ENCODE peak calls at places on chromosomes 1 and 21, in seven cellular contexts. One of them, this sample, is unnamed.

GRCh38 chr1:232872738-232873137 is 67.5 kb downstream of the MAP10 start:
- DNase-seq in GM23248: no peak
- DNase-seq in SK-N-SH: peak; percentile 73
- DNase-seq in neural progenitor cell: no peak
- DNase-seq in OCI-LY7: no peak
- DNase-seq in HCT116: no peak
- DNase-seq in MM.1S: no peak
- DNase-seq in this sample: no peak

GRCh38 chr21:43782741-43783700 is 6.4 kb upstream of the RRP1 start:
- DNase-seq in OCI-LY7: no peak
- DNase-seq in MM.1S: peak; percentile 96
- DNase-seq in GM23248: no peak
- DNase-seq in HCT116: peak; percentile 19
- DNase-seq in neural progenitor cell: no peak
- DNase-seq in SK-N-SH: no peak
- DNase-seq in this sample: no peak

GRCh38 chr21:21247441-21247840 is 249.2 kb downstream of the NCAM2 start:
- DNase-seq in OCI-LY7: no peak
- DNase-seq in MM.1S: no peak
- DNase-seq in HCT116: no peak
- DNase-seq in SK-N-SH: no peak
- DNase-seq in GM23248: no peak
- DNase-seq in neural progenitor cell: no peak
- DNase-seq in this sample: no peak

GRCh38 chr1:200751717-200752116 is 13.0 kb downstream of the CAMSAP2 start:
- DNase-seq in neural progenitor cell: no peak
- DNase-seq in OCI-LY7: no peak
- DNase-seq in SK-N-SH: no peak
- DNase-seq in MM.1S: no peak
- DNase-seq in GM23248: no peak
- DNase-seq in HCT116: no peak
- DNase-seq in this sample: no peak

GRCh38 chr1:206987873-206988272 is 17.6 kb upstream of the FCAMR start:
- DNase-seq in HCT116: no peak
- DNase-seq in GM23248: no peak
- DNase-seq in MM.1S: no peak
- DNase-seq in OCI-LY7: no peak
- DNase-seq in SK-N-SH: no peak
- DNase-seq in neural progenitor cell: no peak
- DNase-seq in this sample: no peak

GRCh38 chr1:170700842-170701305 is 36.9 kb downstream of the PRRX1 start:
- DNase-seq in MM.1S: no peak
- DNase-seq in SK-N-SH: no peak
- DNase-seq in OCI-LY7: no peak
- DNase-seq in neural progenitor cell: no peak
- DNase-seq in GM23248: peak; percentile 66
- DNase-seq in HCT116: no peak
- DNase-seq in this sample: no peak

GRCh38 chr1:239814306-239814881 is 277.3 kb upstream of the FMN2 start:
- DNase-seq in HCT116: no peak
- DNase-seq in OCI-LY7: no peak
- DNase-seq in GM23248: peak; percentile 86
- DNase-seq in neural progenitor cell: no peak
- DNase-seq in MM.1S: peak; percentile 36
- DNase-seq in SK-N-SH: peak; percentile 59
- DNase-seq in this sample: peak; percentile 78

GRCh38 chr1:8660455-8660854 is 157.0 kb downstream of the RERE start:
- DNase-seq in SK-N-SH: peak; percentile 17
- DNase-seq in GM23248: peak; percentile 96
- DNase-seq in HCT116: no peak
- DNase-seq in OCI-LY7: peak; percentile 29
- DNase-seq in neural progenitor cell: no peak
- DNase-seq in MM.1S: no peak
- DNase-seq in this sample: no peak

GRCh38 chr1:117284408-117285215 is 73.9 kb upstream of the VTCN1 start:
- DNase-seq in HCT116: peak; percentile 57
- DNase-seq in SK-N-SH: peak; percentile 62
- DNase-seq in OCI-LY7: peak; percentile 20
- DNase-seq in MM.1S: peak; percentile 27
- DNase-seq in GM23248: peak; percentile 71
- DNase-seq in neural progenitor cell: peak; percentile 75
- DNase-seq in this sample: peak; percentile 82

GRCh38 chr1:8294170-8294697 is 23.7 kb upstream of the SLC45A1 start:
- DNase-seq in GM23248: no peak
- DNase-seq in SK-N-SH: no peak
- DNase-seq in OCI-LY7: no peak
- DNase-seq in MM.1S: no peak
- DNase-seq in neural progenitor cell: no peak
- DNase-seq in HCT116: no peak
- DNase-seq in this sample: no peak

GRCh38 chr21:44520326-44521300 is 19.4 kb downstream of the KRTAP10-1 start:
- DNase-seq in GM23248: no peak
- DNase-seq in HCT116: no peak
- DNase-seq in OCI-LY7: no peak
- DNase-seq in MM.1S: no peak
- DNase-seq in SK-N-SH: no peak
- DNase-seq in neural progenitor cell: no peak
- DNase-seq in this sample: no peak

GRCh38 chr21:32463367-32463766 is 50.9 kb downstream of the EVA1C start:
- DNase-seq in neural progenitor cell: no peak
- DNase-seq in OCI-LY7: no peak
- DNase-seq in GM23248: no peak
- DNase-seq in SK-N-SH: no peak
- DNase-seq in HCT116: peak; percentile 69
- DNase-seq in MM.1S: no peak
- DNase-seq in this sample: no peak

GRCh38 chr1:160209656-160210046 is 4.5 kb downstream of the PEA15 start:
- DNase-seq in OCI-LY7: no peak
- DNase-seq in neural progenitor cell: peak; percentile 73
- DNase-seq in SK-N-SH: peak; percentile 76
- DNase-seq in MM.1S: no peak
- DNase-seq in HCT116: no peak
- DNase-seq in GM23248: peak; percentile 50
- DNase-seq in this sample: peak; percentile 50

GRCh38 chr1:169113613-169114119 is 7.2 kb downstream of the ATP1B1 start:
- DNase-seq in OCI-LY7: peak; percentile 70
- DNase-seq in MM.1S: no peak
- DNase-seq in SK-N-SH: no peak
- DNase-seq in GM23248: peak; percentile 90
- DNase-seq in HCT116: peak; percentile 91
- DNase-seq in neural progenitor cell: no peak
- DNase-seq in this sample: peak; percentile 65

GRCh38 chr1:25821630-25822091 is 1.9 kb downstream of the MTFR1L start:
- DNase-seq in HCT116: no peak
- DNase-seq in MM.1S: no peak
- DNase-seq in neural progenitor cell: no peak
- DNase-seq in GM23248: peak; percentile 70
- DNase-seq in SK-N-SH: no peak
- DNase-seq in OCI-LY7: no peak
- DNase-seq in this sample: no peak

GRCh38 chr1:218480137-218480536 is 135.0 kb downstream of the TGFB2 start:
- DNase-seq in neural progenitor cell: peak; percentile 27
- DNase-seq in OCI-LY7: no peak
- DNase-seq in MM.1S: no peak
- DNase-seq in HCT116: no peak
- DNase-seq in GM23248: peak; percentile 95
- DNase-seq in SK-N-SH: no peak
- DNase-seq in this sample: no peak

GRCh38 chr1:99146129-99146848 is 118.0 kb upstream of the PLPPR4 start:
- DNase-seq in HCT116: no peak
- DNase-seq in SK-N-SH: no peak
- DNase-seq in neural progenitor cell: no peak
- DNase-seq in OCI-LY7: no peak
- DNase-seq in MM.1S: no peak
- DNase-seq in GM23248: no peak
- DNase-seq in this sample: no peak

GRCh38 chr1:234369784-234370183 is 3.5 kb upstream of the COA6 start:
- DNase-seq in SK-N-SH: no peak
- DNase-seq in neural progenitor cell: no peak
- DNase-seq in OCI-LY7: no peak
- DNase-seq in MM.1S: no peak
- DNase-seq in HCT116: no peak
- DNase-seq in GM23248: peak; percentile 19
- DNase-seq in this sample: no peak

GRCh38 chr1:231612393-231613089 is 14.0 kb upstream of the DISC1 start:
- DNase-seq in HCT116: no peak
- DNase-seq in GM23248: no peak
- DNase-seq in SK-N-SH: no peak
- DNase-seq in OCI-LY7: peak; percentile 78
- DNase-seq in neural progenitor cell: no peak
- DNase-seq in MM.1S: peak; percentile 86
- DNase-seq in this sample: no peak

GRCh38 chr1:63817152-63817667 is 43.4 kb downstream of the ROR1 start:
- DNase-seq in SK-N-SH: peak; percentile 58
- DNase-seq in neural progenitor cell: no peak
- DNase-seq in OCI-LY7: no peak
- DNase-seq in GM23248: peak; percentile 8
- DNase-seq in HCT116: no peak
- DNase-seq in MM.1S: no peak
- DNase-seq in this sample: no peak

GRCh38 chr1:5297878-5298239 is 643.5 kb downstream of the AJAP1 start:
- DNase-seq in neural progenitor cell: no peak
- DNase-seq in OCI-LY7: no peak
- DNase-seq in HCT116: no peak
- DNase-seq in MM.1S: no peak
- DNase-seq in GM23248: no peak
- DNase-seq in SK-N-SH: no peak
- DNase-seq in this sample: no peak

GRCh38 chr1:94160811-94161210 is 39.9 kb upstream of the ABCA4 start:
- DNase-seq in HCT116: peak; percentile 43
- DNase-seq in GM23248: peak; percentile 90
- DNase-seq in neural progenitor cell: peak; percentile 51
- DNase-seq in OCI-LY7: no peak
- DNase-seq in SK-N-SH: no peak
- DNase-seq in MM.1S: no peak
- DNase-seq in this sample: peak; percentile 13

GRCh38 chr1:35577071-35577998 is 4.2 kb downstream of the TFAP2E start:
- DNase-seq in neural progenitor cell: peak; percentile 42
- DNase-seq in MM.1S: peak; percentile 36
- DNase-seq in SK-N-SH: no peak
- DNase-seq in HCT116: no peak
- DNase-seq in GM23248: peak; percentile 44
- DNase-seq in OCI-LY7: peak; percentile 87
- DNase-seq in this sample: peak; percentile 79

GRCh38 chr1:248366609-248367008 is 5.1 kb downstream of the OR2T4 start:
- DNase-seq in SK-N-SH: no peak
- DNase-seq in HCT116: no peak
- DNase-seq in GM23248: no peak
- DNase-seq in OCI-LY7: no peak
- DNase-seq in neural progenitor cell: no peak
- DNase-seq in MM.1S: peak; percentile 52
- DNase-seq in this sample: no peak

GRCh38 chr1:234841710-234842231 is 231.8 kb upstream of the IRF2BP2 start:
- DNase-seq in SK-N-SH: no peak
- DNase-seq in GM23248: peak; percentile 40
- DNase-seq in neural progenitor cell: no peak
- DNase-seq in HCT116: no peak
- DNase-seq in MM.1S: no peak
- DNase-seq in OCI-LY7: peak; percentile 54
- DNase-seq in this sample: no peak

DNA sequence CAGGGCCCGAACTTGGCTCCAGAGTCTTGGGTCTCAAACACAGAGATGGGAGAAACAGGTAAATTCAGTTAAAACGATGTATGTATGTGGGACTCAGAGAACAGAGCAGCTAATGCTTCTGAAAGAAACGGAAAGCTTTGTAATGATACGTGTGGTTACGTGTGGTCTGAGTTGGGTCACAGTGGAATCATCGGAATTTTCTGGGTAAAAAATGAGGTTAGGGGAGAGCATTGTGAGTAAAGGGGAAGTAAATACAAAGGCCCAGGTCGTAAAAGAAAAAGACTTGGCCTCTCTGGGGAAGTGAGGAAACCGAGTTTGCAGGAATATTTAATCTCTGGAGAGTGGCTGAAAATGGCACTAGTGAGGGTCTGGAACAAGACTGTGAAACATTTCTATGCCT is 8.3 kb downstream of the NHLH2 start:
- DNase-seq in neural progenitor cell: no peak
- DNase-seq in SK-N-SH: no peak
- DNase-seq in OCI-LY7: no peak
- DNase-seq in GM23248: no peak
- DNase-seq in MM.1S: no peak
- DNase-seq in HCT116: no peak
- DNase-seq in this sample: no peak
- TF ChIP-seq EZH2phosphoT487 in neural progenitor cell: no peak
- TF ChIP-seq EZH2phosphoT487 in SK-N-SH: no peak
- TF ChIP-seq EZH2phosphoT487 in OCI-LY7: no peak
- TF ChIP-seq EZH2phosphoT487 in GM23248: no peak
- TF ChIP-seq EZH2phosphoT487 in MM.1S: no peak
- TF ChIP-seq EZH2phosphoT487 in HCT116: no peak
- TF ChIP-seq EZH2phosphoT487 in this sample: no peak

GRCh38 chr1:226061793-226062557 is 541 bp upstream of the H3-3A start:
- DNase-seq in MM.1S: no peak
- DNase-seq in SK-N-SH: peak; percentile 95
- DNase-seq in HCT116: no peak
- DNase-seq in GM23248: peak; percentile 98
- DNase-seq in neural progenitor cell: peak; percentile 91
- DNase-seq in OCI-LY7: peak; percentile 60
- DNase-seq in this sample: peak; percentile 86
- TF ChIP-seq EZH2phosphoT487 in MM.1S: no peak
- TF ChIP-seq EZH2phosphoT487 in SK-N-SH: no peak
- TF ChIP-seq EZH2phosphoT487 in HCT116: no peak
- TF ChIP-seq EZH2phosphoT487 in GM23248: no peak
- TF ChIP-seq EZH2phosphoT487 in neural progenitor cell: no peak
- TF ChIP-seq EZH2phosphoT487 in OCI-LY7: no peak
- TF ChIP-seq EZH2phosphoT487 in this sample: no peak

GRCh38 chr21:37538971-37539590 is 172.5 kb downstream of the DYRK1A start:
- DNase-seq in HCT116: no peak
- DNase-seq in MM.1S: no peak
- DNase-seq in OCI-LY7: no peak
- DNase-seq in neural progenitor cell: no peak
- DNase-seq in SK-N-SH: no peak
- DNase-seq in GM23248: no peak
- DNase-seq in this sample: no peak
- TF ChIP-seq EZH2phosphoT487 in HCT116: no peak
- TF ChIP-seq EZH2phosphoT487 in MM.1S: no peak
- TF ChIP-seq EZH2phosphoT487 in OCI-LY7: no peak
- TF ChIP-seq EZH2phosphoT487 in neural progenitor cell: no peak
- TF ChIP-seq EZH2phosphoT487 in SK-N-SH: no peak
- TF ChIP-seq EZH2phosphoT487 in GM23248: no peak
- TF ChIP-seq EZH2phosphoT487 in this sample: no peak

DNA sequence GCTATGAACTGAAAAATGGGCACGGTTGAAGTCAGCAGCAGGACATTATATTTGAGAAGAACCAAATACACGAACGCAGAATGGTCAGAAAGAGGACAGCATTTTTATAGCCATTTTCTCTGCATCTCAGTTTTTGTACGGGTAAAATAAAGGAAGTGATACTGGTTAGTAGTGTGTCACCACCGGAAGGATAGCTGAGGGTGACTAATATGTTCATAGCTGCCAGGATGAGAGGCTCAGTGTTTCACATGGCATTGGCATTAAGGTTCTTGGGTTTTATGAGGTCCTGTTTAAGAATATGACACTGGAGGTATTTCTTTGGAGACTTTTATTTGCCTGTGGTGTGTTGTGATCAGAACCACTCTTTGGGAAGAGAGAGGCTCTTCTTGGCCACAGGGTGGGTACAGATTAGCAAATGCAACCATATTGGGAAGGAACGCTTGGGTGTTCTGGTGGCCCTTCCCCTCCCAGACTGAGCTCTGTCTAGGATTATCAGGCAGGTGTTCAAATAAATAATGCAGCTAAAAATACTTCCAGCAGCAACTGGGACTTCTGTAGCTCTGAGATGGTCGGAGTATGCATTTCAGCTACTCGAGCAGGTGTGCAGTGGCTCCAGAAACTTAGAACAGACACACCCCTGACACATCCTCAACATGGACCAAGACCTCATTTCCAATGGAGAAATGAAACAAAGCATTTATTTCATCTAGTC is 158.2 kb downstream of the PBX1 start:
- DNase-seq in MM.1S: peak; percentile 84
- DNase-seq in GM23248: peak; percentile 91
- DNase-seq in SK-N-SH: no peak
- DNase-seq in HCT116: no peak
- DNase-seq in OCI-LY7: peak; percentile 8
- DNase-seq in neural progenitor cell: no peak
- DNase-seq in this sample: no peak
- TF ChIP-seq EZH2phosphoT487 in MM.1S: no peak
- TF ChIP-seq EZH2phosphoT487 in GM23248: no peak
- TF ChIP-seq EZH2phosphoT487 in SK-N-SH: no peak
- TF ChIP-seq EZH2phosphoT487 in HCT116: no peak
- TF ChIP-seq EZH2phosphoT487 in OCI-LY7: no peak
- TF ChIP-seq EZH2phosphoT487 in neural progenitor cell: no peak
- TF ChIP-seq EZH2phosphoT487 in this sample: no peak